ENCODE peak calls at places on chromosomes 16 and 17, in four cellular contexts. W is body of pancreas, O is kidney glomerular epithelial cell, A is substantia nigra. T is an unnamed sample.

GRCh38 chr16:49510676-49511305 is 137.2 kb downstream of the C16orf78 start:
- DNase-seq in O (no peak), A (peak; percentile 40), W (no peak), T (no peak)

GRCh38 chr16:85146922-85147651 is 34.8 kb upstream of the CIBAR2 start:
- DNase-seq in O (no peak), W (no peak), A (no peak), T (no peak)

GRCh38 chr17:2232244-2232638 is 71.3 kb downstream of the SMG6 start:
- DNase-seq in A (no peak), W (no peak), O (peak; percentile 20), T (no peak)

GRCh38 chr16:22912654-22913053 is 98.7 kb downstream of the HS3ST2 start:
- DNase-seq in O (no peak), W (no peak), A (no peak), T (no peak)

GRCh38 chr17:57016764-57017116 is 38.8 kb downstream of the SCPEP1 start:
- DNase-seq in O (no peak), A (no peak), W (no peak), T (no peak)

GRCh38 chr17:79864617-79865250 is 25.5 kb upstream of the CBX4 start:
- DNase-seq in W (no peak), A (no peak), O (no peak), T (no peak)

GRCh38 chr16:18852647-18853046 is 51.3 kb upstream of the ARL6IP1 start:
- DNase-seq in A (no peak), W (no peak), O (no peak), T (no peak)

GRCh38 chr17:43818966-43819365 is 14.0 kb downstream of the MPP3 start:
- DNase-seq in A (no peak), W (no peak), O (no peak), T (no peak)

GRCh38 chr17:47315451-47316266 is 8.1 kb upstream of the EFCAB13 start:
- DNase-seq in A (no peak), O (peak; percentile 61), W (peak; percentile 35), T (no peak)

T was measured in epithelial cell of proximal tubule.